ENCODE peak calls at places on chromosomes 12 and 14, in four cellular contexts. I is GM12891, Q is K562, E is GM12878. N is an unnamed sample.

GRCh38 chr14:91164676-91165075 is 50.8 kb downstream of the DGLUCY start:
- DNase-seq in I (no peak), Q (no peak), E (no peak), N (peak)

GRCh38 chr14:99252940-99253868 is 18.8 kb downstream of the BCL11B start:
- DNase-seq in I (no peak), Q (no peak), E (no peak), N (no peak)

GRCh38 chr12:49552014-49552413 is 13.2 kb downstream of the KCNH3 start:
- DNase-seq in I (no peak), Q (no peak), E (no peak), N (no peak)

GRCh38 chr14:65832431-65833253 is 420.1 kb downstream of the FUT8 start:
- DNase-seq in I (no peak), Q (no peak), E (no peak), N (no peak)

GRCh38 chr12:92138144-92138543 is 7.5 kb downstream of the BTG1 start:
- DNase-seq in I (no peak), Q (no peak), E (no peak), N (no peak)

GRCh38 chr14:80055912-80056801 is 155.1 kb downstream of the DIO2 start:
- DNase-seq in I (no peak), Q (no peak), E (no peak), N (no peak)

GRCh38 chr12:93667672-93668071 is 9.5 kb upstream of the CRADD start:
- DNase-seq in I (no peak), Q (no peak), E (no peak), N (no peak)

GRCh38 chr14:96824283-96824682 is 27.1 kb downstream of the VRK1 start:
- DNase-seq in I (no peak), Q (no peak), E (no peak), N (no peak)

GRCh38 chr12:80837342-80837978 is 100.3 kb downstream of the LIN7A start:
- DNase-seq in I (no peak), Q (peak), E (no peak), N (peak)

GRCh38 chr14:33120341-33120740 is 181.7 kb downstream of the NPAS3 start:
- DNase-seq in I (no peak), Q (no peak), E (no peak), N (no peak)

GRCh38 chr14:21521526-21521925 is 4.6 kb downstream of the SALL2 start:
- DNase-seq in I (no peak), Q (no peak), E (no peak), N (no peak)

GRCh38 chr12:118743896-118744700 is 237.2 kb upstream of the SRRM4 start:
- DNase-seq in I (no peak), Q (no peak), E (no peak), N (no peak)

GRCh38 chr14:54889919-54890318 is 12.7 kb downstream of the GCH1 start:
- DNase-seq in I (no peak), Q (no peak), E (no peak), N (no peak)

GRCh38 chr12:124754949-124755800 is 108.5 kb downstream of the SCARB1 start:
- DNase-seq in I (no peak), Q (no peak), E (no peak), N (peak)

GRCh38 chr12:115295886-115296285 is 611.9 kb upstream of the TBX3 start:
- DNase-seq in I (no peak), Q (no peak), E (no peak), N (no peak)

GRCh38 chr12:115296613-115297012 is 612.6 kb upstream of the TBX3 start:
- DNase-seq in I (no peak), Q (no peak), E (no peak), N (no peak)

GRCh38 chr12:115294443-115295133 is 610.6 kb upstream of the TBX3 start:
- DNase-seq in I (no peak), Q (no peak), E (no peak), N (no peak)

GRCh38 chr12:115297445-115297844 is 613.5 kb upstream of the TBX3 start:
- DNase-seq in I (no peak), Q (no peak), E (no peak), N (no peak)
- TF ChIP-seq SPI1 in I (no peak), Q (no peak), E (no peak), N (no peak)

GRCh38 chr12:25404955-25405354 is 148.1 kb downstream of the LMNTD1 start:
- DNase-seq in I (no peak), Q (no peak), E (no peak), N (no peak)
- TF ChIP-seq SPI1 in I (no peak), Q (no peak), E (no peak), N (no peak)

GRCh38 chr14:29926701-29927595 is 699 bp downstream of the PRKD1 start:
- DNase-seq in I (peak), Q (peak), E (no peak), N (peak)
- TF ChIP-seq SPI1 in I (no peak), Q (no peak), E (no peak), N (no peak)

DNA sequence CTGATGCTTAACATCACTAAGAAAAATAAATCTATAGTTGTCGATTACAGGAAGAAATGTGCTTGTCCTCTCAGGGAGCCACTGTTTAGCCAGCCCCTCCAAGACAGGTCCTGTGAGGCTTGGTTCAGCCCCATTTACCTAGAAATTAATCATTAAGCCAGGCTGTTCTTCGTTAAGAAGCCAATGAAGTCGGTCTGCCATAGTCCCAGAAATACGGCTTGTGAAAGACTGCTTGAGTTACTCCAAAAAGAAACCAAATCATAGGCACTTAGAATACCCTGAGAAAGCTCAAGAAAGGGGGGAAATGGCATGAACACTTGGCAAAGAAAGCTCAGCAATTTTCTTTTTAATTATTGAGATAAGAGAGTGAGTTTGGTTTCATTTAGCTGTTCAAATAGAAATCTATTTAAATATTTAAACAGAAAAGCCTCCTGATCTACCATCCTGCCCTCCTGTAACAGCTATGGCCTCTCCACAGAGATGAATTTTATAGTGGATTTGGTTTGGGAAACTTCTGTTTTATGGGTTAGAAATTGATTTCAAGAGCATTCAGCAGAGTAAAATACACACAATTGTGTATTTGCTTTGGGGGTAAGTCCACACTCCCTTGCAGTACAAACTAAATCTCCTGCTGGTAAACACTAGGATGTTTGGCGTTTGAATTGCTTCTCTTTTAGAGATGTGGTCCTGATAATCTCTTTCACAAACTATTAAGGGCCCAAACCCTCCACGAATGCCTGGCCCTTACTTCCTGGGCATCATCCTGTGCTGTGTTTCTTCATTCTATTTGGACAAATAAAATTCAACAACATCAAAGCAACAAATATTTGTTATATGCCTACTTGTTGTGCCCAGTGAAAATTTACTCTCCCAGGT is 234.4 kb downstream of the SEC23A start:
- DNase-seq in I (no peak), Q (no peak), E (no peak), N (no peak)
- TF ChIP-seq SPI1 in I (no peak), Q (no peak), E (no peak), N (no peak)

GRCh38 chr12:107322063-107322462 is 228.7 kb upstream of the CRY1 start:
- DNase-seq in I (no peak), Q (no peak), E (no peak), N (peak)

GRCh38 chr12:107318804-107319535 is 225.6 kb upstream of the CRY1 start:
- DNase-seq in I (peak), Q (no peak), E (no peak), N (no peak)

GRCh38 chr12:107320031-107320928 is 226.9 kb upstream of the CRY1 start:
- DNase-seq in I (peak), Q (no peak), E (no peak), N (peak)

GRCh38 chr12:107319536-107320030 is 226.2 kb upstream of the CRY1 start:
- DNase-seq in I (peak), Q (no peak), E (no peak), N (no peak)

DNA sequence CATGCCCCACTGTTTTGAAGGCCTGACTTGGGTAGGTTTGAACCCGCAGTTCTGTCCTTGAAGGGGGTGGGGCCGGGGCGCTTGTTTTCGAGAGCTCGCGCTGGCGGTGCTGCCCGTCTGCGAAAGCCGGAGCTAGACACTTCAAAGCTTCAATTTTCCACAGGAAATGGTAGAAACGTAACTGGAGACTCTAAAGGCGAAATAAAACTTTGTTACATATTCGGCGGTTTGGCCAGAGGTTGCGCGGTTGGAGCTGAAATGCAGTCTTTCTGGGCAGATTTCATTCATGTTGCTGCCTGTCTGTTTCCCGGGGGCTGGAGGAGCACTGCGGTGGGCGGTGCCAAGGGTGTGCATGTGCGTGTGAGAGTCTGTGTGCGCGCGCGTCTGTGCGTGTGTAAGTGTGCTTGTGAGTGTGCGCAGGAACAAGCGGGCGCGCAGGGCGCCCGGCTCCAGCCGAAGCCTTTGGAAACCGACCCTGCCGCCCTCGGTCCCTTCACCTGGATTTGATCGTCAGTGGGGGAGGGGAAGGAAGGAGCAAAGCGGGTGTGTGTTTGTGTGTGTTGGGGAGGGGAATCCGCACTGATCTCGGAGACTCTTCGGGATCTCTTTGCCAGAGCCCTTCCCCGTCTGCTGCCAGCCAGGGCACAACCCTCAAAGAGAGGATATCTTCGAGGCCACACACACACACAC is 227.7 kb upstream of the CRY1 start:
- DNase-seq in I (no peak), Q (no peak), E (no peak), N (no peak)
- TF ChIP-seq SPI1 in I (no peak), Q (no peak), E (no peak), N (no peak)

GRCh38 chr12:22656376-22656775 is 31.4 kb downstream of the ETNK1 start:
- DNase-seq in I (no peak), Q (no peak), E (no peak), N (no peak)
- TF ChIP-seq SPI1 in I (no peak), Q (no peak), E (no peak), N (no peak)

GRCh38 chr14:104723651-104724406 is at the start of gene ADSS1:
- DNase-seq in I (peak), Q (peak), E (no peak), N (peak)

GRCh38 chr14:104724981-104725771 is 1.1 kb downstream of the ADSS1 start:
- DNase-seq in I (no peak), Q (no peak), E (no peak), N (no peak)

GRCh38 chr14:104725772-104726548 is 1.9 kb downstream of the ADSS1 start:
- DNase-seq in I (no peak), Q (no peak), E (no peak), N (no peak)

GRCh38 chr14:104722938-104723650 is 935 bp upstream of the ADSS1 start:
- DNase-seq in I (no peak), Q (no peak), E (no peak), N (peak)

GRCh38 chr14:104724407-104724980 is 465 bp downstream of the ADSS1 start:
- DNase-seq in I (no peak), Q (peak), E (no peak), N (no peak)
- TF ChIP-seq SPI1 in I (no peak), Q (no peak), E (no peak), N (no peak)

GRCh38 chr14:89983375-89983774 is 27.6 kb downstream of the TDP1 start:
- DNase-seq in I (no peak), Q (no peak), E (no peak), N (no peak)
- TF ChIP-seq SPI1 in I (no peak), Q (no peak), E (no peak), N (no peak)

DNA sequence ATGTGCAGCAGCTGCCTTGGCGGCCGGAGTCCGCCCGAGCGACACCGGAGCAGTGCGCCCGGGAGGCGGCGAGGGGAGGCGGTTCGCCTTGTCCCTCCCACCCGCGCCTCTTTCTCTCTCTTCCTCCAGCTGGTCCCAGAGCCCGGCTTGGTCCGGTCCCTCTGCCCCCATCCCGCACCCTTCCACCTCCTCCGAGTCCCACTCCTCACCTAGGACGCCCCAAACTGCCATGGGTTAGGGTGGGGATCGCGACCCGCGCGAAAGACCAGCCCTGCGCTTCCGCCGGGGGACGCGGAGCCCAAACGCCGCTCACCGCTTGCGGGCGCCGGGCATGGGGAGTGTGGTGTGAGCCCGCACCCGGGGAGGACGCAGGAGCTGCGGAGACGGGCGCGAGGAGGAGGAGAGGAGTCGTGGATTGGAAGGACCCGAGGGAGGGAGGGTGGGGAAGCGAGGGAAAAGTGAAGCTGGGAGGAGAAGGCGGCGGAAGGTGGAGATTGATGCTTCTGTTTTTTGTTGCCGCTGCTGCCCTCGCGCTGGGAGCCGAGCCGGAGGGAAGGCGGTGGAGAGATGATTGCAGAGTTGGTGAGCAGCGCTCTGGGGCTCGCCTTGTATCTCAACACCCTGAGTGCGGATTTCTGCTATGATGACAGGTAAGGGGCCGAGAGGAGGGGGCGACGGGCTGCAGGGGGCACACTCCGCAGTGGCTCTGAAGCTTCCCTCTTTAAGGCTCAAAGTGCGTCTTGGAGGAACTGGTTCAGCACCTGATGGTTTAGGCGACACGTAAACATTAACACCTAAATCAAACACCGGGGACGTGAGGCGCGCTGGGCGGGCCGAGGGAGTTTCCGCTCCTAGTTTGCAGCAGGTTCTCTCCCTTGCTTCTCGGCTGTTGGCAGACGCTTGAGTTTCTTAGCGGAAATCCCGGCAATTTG is 580 bp downstream of the TMTC2 start:
- DNase-seq in I (peak), Q (no peak), E (no peak), N (peak)
- TF ChIP-seq SPI1 in I (peak), Q (no peak), E (no peak), N (no peak)